ENCODE peak calls at places on chromosome 6, in nine cellular contexts. C, A, P, F, D, V, H, R and K are unnamed samples.

GRCh38 chr6:98716341-98716740 is 118.0 kb upstream of the POU3F2 start:
- DNase-seq in C (no peak), A (no peak), P (no peak), F (no peak), D (peak), V (no peak), H (peak), R (no peak), K (no peak)

GRCh38 chr6:18154507-18155272 is at the start of gene TPMT:
- DNase-seq in C (no peak), A (no peak), P (no peak), F (peak), D (no peak), V (peak), H (no peak), R (no peak), K (no peak)

GRCh38 chr6:99348823-99349619 is 453 bp downstream of the FAXC start:
- DNase-seq in C (no peak), A (no peak), P (no peak), F (no peak), D (peak), V (no peak), H (peak), R (no peak), K (no peak)

GRCh38 chr6:16438677-16439615 is 200.6 kb downstream of the GMPR start:
- DNase-seq in C (no peak), A (no peak), P (peak), F (peak), D (no peak), V (no peak), H (no peak), R (peak), K (no peak)

GRCh38 chr6:119226089-119226488 is 123.5 kb downstream of the MAN1A1 start:
- DNase-seq in C (no peak), A (no peak), P (no peak), F (no peak), D (no peak), V (no peak), H (no peak), R (no peak), K (no peak)

GRCh38 chr6:119148102-119148824 is 69.8 kb upstream of the FAM184A start:
- DNase-seq in C (no peak), A (no peak), P (peak), F (peak), D (no peak), V (no peak), H (peak), R (no peak), K (peak)

GRCh38 chr6:80607814-80608391 is 501.4 kb downstream of the BCKDHB start:
- DNase-seq in C (no peak), A (no peak), P (peak), F (peak), D (no peak), V (no peak), H (no peak), R (no peak), K (no peak)

GRCh38 chr6:160110724-160111123 is 10.9 kb upstream of the SLC22A1 start:
- DNase-seq in C (no peak), A (no peak), P (peak), F (no peak), D (no peak), V (no peak), H (no peak), R (no peak), K (no peak)

GRCh38 chr6:31979238-31979898 is 2.5 kb upstream of the C4A start:
- DNase-seq in C (no peak), A (no peak), P (no peak), F (no peak), D (no peak), V (no peak), H (no peak), R (no peak), K (no peak)

GRCh38 chr6:20235041-20235440 is 22.8 kb upstream of the MBOAT1 start:
- DNase-seq in C (no peak), A (no peak), P (no peak), F (no peak), D (no peak), V (no peak), H (no peak), R (no peak), K (no peak)

GRCh38 chr6:79874531-79875132 is 72.7 kb downstream of the ELOVL4 start:
- DNase-seq in C (no peak), A (no peak), P (no peak), F (no peak), D (no peak), V (no peak), H (no peak), R (no peak), K (no peak)

GRCh38 chr6:108587258-108588059 is 26.7 kb downstream of the FOXO3 start:
- DNase-seq in C (no peak), A (no peak), P (peak), F (peak), D (no peak), V (no peak), H (no peak), R (no peak), K (no peak)

GRCh38 chr6:25606151-25606550 is 45.9 kb upstream of the SCGN start:
- DNase-seq in C (no peak), A (no peak), P (no peak), F (no peak), D (no peak), V (no peak), H (no peak), R (no peak), K (no peak)

GRCh38 chr6:160978141-160978926 is 13.2 kb upstream of the MAP3K4 start:
- DNase-seq in C (no peak), A (no peak), P (peak), F (peak), D (no peak), V (no peak), H (no peak), R (no peak), K (no peak)

GRCh38 chr6:159654483-159655098 is 38.5 kb downstream of the SOD2 start:
- DNase-seq in C (no peak), A (peak), P (peak), F (peak), D (no peak), V (no peak), H (peak), R (no peak), K (peak)